ENCODE peak calls at places on chromosomes 5 and 9, in eight cellular contexts. U is lower leg skin, Z is erythroblast, R is A549, X is ovary, H is sigmoid colon, Q is tibial nerve, J is body of pancreas. Y is an unnamed sample.

GRCh38 chr5:135444360-135444759 is 2.8 kb downstream of the DCANP1 start:
- DNase-seq in Z (no peak), R (no peak), X (no peak), J (no peak), H (peak; percentile 19), Q (no peak), U (peak; percentile 70), Y (no peak)

GRCh38 chr5:138662599-138662998 is 87.4 kb upstream of the HSPA9 start:
- DNase-seq in H (no peak), X (no peak), U (peak; percentile 60), R (no peak), J (peak; percentile 4), Q (no peak), Z (no peak), Y (no peak)

GRCh38 chr9:70415041-70415440 is 584 bp upstream of the KLF9 start:
- DNase-seq in R (no peak), Q (no peak), X (no peak), Z (no peak), H (no peak), J (no peak), U (no peak), Y (no peak)

GRCh38 chr5:123456242-123456641 is 33.0 kb upstream of the CEP120 start:
- DNase-seq in R (no peak), H (no peak), Z (no peak), Q (no peak), J (no peak), U (no peak), X (no peak), Y (no peak)

GRCh38 chr9:108544866-108545265 is 310.9 kb downstream of the ACTL7B start:
- DNase-seq in U (no peak), Q (no peak), Z (no peak), X (no peak), H (no peak), R (no peak), J (no peak), Y (no peak)

GRCh38 chr5:144232285-144232684 is 61.6 kb downstream of the KCTD16 start:
- DNase-seq in X (no peak), R (no peak), J (peak; percentile 40), H (no peak), U (no peak), Q (no peak), Z (no peak), Y (no peak)

GRCh38 chr9:119368681-119369581 is at the start of gene BRINP1:
- DNase-seq in H (no peak), X (peak; percentile 29), J (peak; percentile 15), Q (no peak), R (peak; percentile 19), Z (no peak), U (no peak), Y (no peak)

GRCh38 chr5:97427235-97427634 is 244.2 kb upstream of the RIOK2 start:
- DNase-seq in H (no peak), U (no peak), X (no peak), Q (no peak), R (no peak), J (no peak), Z (no peak), Y (no peak)

GRCh38 chr9:26856413-26857032 is 36.1 kb downstream of the CAAP1 start:
- DNase-seq in U (no peak), J (no peak), H (no peak), Q (no peak), Z (peak; percentile 71), R (peak; percentile 77), X (no peak), Y (peak; percentile 15)

GRCh38 chr9:131965101-131965500 is 114.6 kb downstream of the MED27 start:
- DNase-seq in X (no peak), R (no peak), Z (no peak), H (no peak), Q (no peak), J (no peak), U (no peak), Y (no peak)

GRCh38 chr5:126443374-126443851 is 20.2 kb downstream of the GRAMD2B start:
- DNase-seq in H (no peak), Z (no peak), U (no peak), J (no peak), X (no peak), R (no peak), Q (no peak), Y (no peak)

GRCh38 chr5:41392016-41392415 is 118.4 kb downstream of the PLCXD3 start:
- DNase-seq in Z (no peak), J (no peak), X (no peak), R (no peak), Q (no peak), U (no peak), H (no peak), Y (no peak)

GRCh38 chr9:19181002-19181401 is 49.5 kb upstream of the DENND4C start:
- DNase-seq in Q (no peak), J (no peak), U (peak; percentile 75), H (no peak), Z (no peak), X (no peak), R (peak; percentile 22), Y (no peak)

GRCh38 chr5:93249651-93250289 is 331.2 kb downstream of the NR2F1-AS1 start:
- DNase-seq in Z (no peak), H (no peak), X (no peak), R (no peak), J (no peak), U (no peak), Q (no peak), Y (no peak)

GRCh38 chr9:81431662-81432061 is 257.7 kb downstream of the TLE1 start:
- DNase-seq in J (no peak), X (no peak), R (no peak), H (no peak), Q (no peak), U (no peak), Z (no peak), Y (peak; percentile 78)

GRCh38 chr9:134056483-134057310 is 11.1 kb downstream of the BRD3 start:
- DNase-seq in X (peak; percentile 39), H (peak; percentile 68), R (no peak), J (peak; percentile 48), Z (no peak), Q (no peak), U (no peak), Y (no peak)

DNA sequence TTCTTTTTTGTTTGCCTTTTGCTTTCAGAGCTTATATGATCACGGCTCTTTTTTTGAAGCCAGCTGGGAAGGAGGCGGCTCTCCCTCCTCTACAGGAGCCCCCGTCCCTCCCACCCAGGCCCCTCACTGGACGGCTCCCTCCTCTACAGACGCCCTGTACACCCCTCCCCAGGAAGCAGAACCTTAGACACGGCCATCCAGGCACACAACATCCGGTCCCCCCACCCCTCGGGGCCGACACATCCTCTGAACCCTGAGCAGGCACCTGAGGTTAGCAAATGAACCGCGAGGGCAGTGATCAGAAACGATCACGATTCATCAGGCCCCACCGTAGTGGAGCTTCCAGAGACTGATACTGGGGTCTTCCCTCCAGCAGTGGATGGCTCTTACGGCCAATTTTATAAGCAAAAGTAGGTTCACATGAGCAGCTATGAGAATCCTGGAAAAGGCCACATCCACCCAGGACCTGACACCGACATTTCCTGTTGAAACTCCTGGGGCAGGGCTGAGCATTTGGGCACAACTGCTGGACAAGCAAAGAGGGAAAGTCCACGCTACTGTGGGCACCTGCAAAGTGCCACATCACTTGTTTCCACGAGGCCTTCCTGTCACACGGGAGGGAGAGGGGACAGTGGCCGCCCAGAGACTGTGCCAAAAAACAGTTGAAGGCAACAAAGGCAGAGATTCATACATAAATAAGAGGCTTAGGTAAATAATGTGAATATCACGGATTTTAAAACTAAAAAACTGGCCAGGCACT is 78.9 kb downstream of the SEMA4D start:
- DNase-seq in J (no peak), H (no peak), Z (no peak), X (no peak), R (no peak), U (peak; percentile 84), Q (no peak), Y (no peak)
- TF ChIP-seq POLR2A in J (no peak), H (no peak), Z (no peak), X (no peak), R (no peak), U (no peak), Q (no peak), Y (no peak)

GRCh38 chr5:76498328-76498727 is 95.2 kb downstream of the IQGAP2 start:
- DNase-seq in J (no peak), R (no peak), Z (no peak), U (peak; percentile 2), X (no peak), H (no peak), Q (no peak), Y (no peak)
- TF ChIP-seq POLR2A in J (no peak), R (no peak), Z (no peak), U (no peak), X (no peak), H (no peak), Q (no peak), Y (no peak)

GRCh38 chr5:1832511-1833250 is 31.5 kb downstream of the NDUFS6 start:
- DNase-seq in X (no peak), Q (no peak), Z (no peak), U (no peak), J (no peak), R (no peak), H (no peak), Y (no peak)

GRCh38 chr5:1834721-1835425 is 33.7 kb downstream of the NDUFS6 start:
- DNase-seq in U (no peak), J (no peak), Q (no peak), H (no peak), X (no peak), Z (no peak), R (no peak), Y (no peak)

GRCh38 chr5:1831677-1832313 is 30.6 kb downstream of the NDUFS6 start:
- DNase-seq in U (no peak), Q (no peak), H (no peak), Z (no peak), X (no peak), R (no peak), J (no peak), Y (no peak)

GRCh38 chr5:1834022-1834551 is 32.9 kb downstream of the NDUFS6 start:
- DNase-seq in Z (no peak), X (no peak), Q (no peak), R (no peak), J (no peak), U (no peak), H (no peak), Y (no peak)

DNA sequence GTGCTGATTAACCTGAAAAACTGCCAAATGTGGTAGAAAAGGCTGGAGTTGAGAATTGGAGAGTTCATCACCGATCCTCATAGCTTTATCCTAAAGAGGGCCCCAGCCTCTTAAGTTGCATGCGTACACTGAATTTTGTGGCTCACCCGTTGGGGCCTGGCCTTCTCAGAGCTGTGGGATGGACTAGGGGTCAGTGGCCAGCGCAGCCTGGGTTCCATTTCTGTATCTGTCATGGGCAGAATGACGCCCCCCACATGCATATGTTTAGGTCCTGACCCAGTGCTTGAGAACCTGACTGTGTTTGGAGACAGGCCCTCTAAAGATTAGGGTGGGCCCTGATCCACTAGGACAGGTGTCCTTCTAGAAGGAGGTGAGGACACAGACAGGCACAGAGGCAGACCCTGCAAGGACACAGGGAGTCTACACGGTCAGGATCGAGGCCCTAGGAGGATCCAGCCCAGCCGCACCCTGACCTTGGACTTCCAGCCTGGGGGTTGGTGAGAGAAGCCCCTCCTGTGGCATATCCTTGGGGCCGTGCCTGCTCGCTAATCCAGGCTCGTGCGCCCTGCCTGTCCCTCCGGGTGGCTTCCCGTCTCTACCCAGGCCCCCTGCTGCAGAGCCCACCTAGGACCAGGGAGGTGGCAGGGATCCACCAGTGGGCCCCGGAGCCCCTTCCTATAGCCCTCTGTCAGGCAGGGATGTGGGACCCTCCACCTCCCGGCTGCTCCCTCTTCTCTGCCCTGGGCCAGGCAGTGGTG is 32.2 kb downstream of the NDUFS6 start:
- DNase-seq in X (no peak), R (no peak), J (no peak), Q (no peak), Z (no peak), U (no peak), H (no peak), Y (no peak)
- TF ChIP-seq POLR2A in X (no peak), R (no peak), J (no peak), Q (no peak), Z (no peak), U (no peak), H (no peak), Y (no peak)

GRCh38 chr5:134177197-134178171 is 734 bp upstream of the SKP1 start:
- DNase-seq in Q (peak; percentile 67), Z (peak; percentile 56), J (peak; percentile 67), R (peak; percentile 39), U (peak; percentile 92), X (peak; percentile 56), H (peak; percentile 82), Y (no peak)
- TF ChIP-seq POLR2A in Q (no peak), Z (no peak), J (no peak), R (peak; percentile 22), U (no peak), X (no peak), H (peak; percentile 45), Y (peak; percentile 17)

Y was measured in H54.